ENCODE peak calls at places on chromosome 3, in four cellular contexts. T, K, F and B are unnamed samples.

GRCh38 chr3:62686916-62687315 is 188.3 kb downstream of the CADPS start:
- DNase-seq in T (no peak), K (no peak), F (no peak), B (no peak)

GRCh38 chr3:82509951-82510603 is 748.6 kb upstream of the GBE1 start:
- DNase-seq in T (no peak), K (no peak), F (no peak), B (no peak)

GRCh38 chr3:67389176-67389575 is 265.2 kb downstream of the SUCLG2 start:
- DNase-seq in T (no peak), K (peak), F (peak), B (peak)

GRCh38 chr3:122944671-122945151 is 82.9 kb downstream of the SEMA5B start:
- DNase-seq in T (no peak), K (no peak), F (no peak), B (no peak)

GRCh38 chr3:191282262-191283215 is 46.7 kb upstream of the CCDC50 start:
- DNase-seq in T (no peak), K (no peak), F (no peak), B (no peak)

GRCh38 chr3:36941658-36942057 is 3.2 kb downstream of the TRANK1 start:
- DNase-seq in T (peak), K (no peak), F (no peak), B (no peak)

GRCh38 chr3:126924458-126924857 is 58.5 kb upstream of the PLXNA1 start:
- DNase-seq in T (no peak), K (no peak), F (no peak), B (no peak)

GRCh38 chr3:25820816-25821486 is 31.1 kb downstream of the OXSM start:
- DNase-seq in T (no peak), K (no peak), F (no peak), B (no peak)

GRCh38 chr3:119613872-119614271 is 16.2 kb downstream of the PLA1A start:
- DNase-seq in T (no peak), K (no peak), F (no peak), B (no peak)

GRCh38 chr3:62559831-62560445 is 186.6 kb upstream of the FEZF2 start:
- DNase-seq in T (no peak), K (peak), F (no peak), B (no peak)

GRCh38 chr3:54999801-55000200 is 71.9 kb upstream of the LRTM1 start:
- DNase-seq in T (no peak), K (no peak), F (no peak), B (no peak)

GRCh38 chr3:171329759-171330158 is 130.4 kb downstream of the TNIK start:
- DNase-seq in T (no peak), K (no peak), F (no peak), B (no peak)

GRCh38 chr3:173191611-173192010 is 50.6 kb upstream of the SPATA16 start:
- DNase-seq in T (no peak), K (no peak), F (no peak), B (no peak)

GRCh38 chr3:157429703-157430102 is 6.9 kb upstream of the PTX3 start:
- DNase-seq in T (no peak), K (no peak), F (no peak), B (no peak)

GRCh38 chr3:177589921-177590336 is 392.6 kb upstream of the TBL1XR1 start:
- DNase-seq in T (no peak), K (no peak), F (no peak), B (no peak)

GRCh38 chr3:139935866-139936817 is 1.2 kb downstream of the CLSTN2 start:
- DNase-seq in T (no peak), K (peak), F (no peak), B (no peak)

GRCh38 chr3:29280675-29281264 is at the start of gene RBMS3:
- DNase-seq in T (no peak), K (no peak), F (peak), B (no peak)

GRCh38 chr3:183515968-183516851 is 39.3 kb downstream of the KLHL6 start:
- DNase-seq in T (no peak), K (no peak), F (peak), B (no peak)

GRCh38 chr3:46715507-46716175 is 2.0 kb downstream of the PRSS50 start:
- DNase-seq in T (no peak), K (no peak), F (no peak), B (no peak)

GRCh38 chr3:131608741-131609140 is 106.0 kb upstream of the MRPL3 start:
- DNase-seq in T (no peak), K (no peak), F (no peak), B (no peak)

GRCh38 chr3:13575459-13576061 is 26.6 kb downstream of the FBLN2 start:
- DNase-seq in T (peak), K (no peak), F (no peak), B (no peak)

GRCh38 chr3:153855772-153856171 is 265.4 kb upstream of the ARHGEF26 start:
- DNase-seq in T (peak), K (no peak), F (no peak), B (no peak)

GRCh38 chr3:57949779-57950618 is 58.2 kb upstream of the FLNB start:
- DNase-seq in T (no peak), K (no peak), F (no peak), B (no peak)

GRCh38 chr3:114650808-114651207 is 357.0 kb downstream of the TIGIT start:
- DNase-seq in T (no peak), K (no peak), F (no peak), B (no peak)

GRCh38 chr3:194691481-194692281 is 6.0 kb downstream of the FAM43A start:
- DNase-seq in T (no peak), K (peak), F (peak), B (no peak)

GRCh38 chr3:169256791-169257522 is 406.6 kb downstream of the MECOM start:
- DNase-seq in T (no peak), K (no peak), F (no peak), B (no peak)

GRCh38 chr3:98645039-98645438 is 51.6 kb upstream of the CPOX start:
- DNase-seq in T (no peak), K (no peak), F (no peak), B (no peak)

GRCh38 chr3:52281980-52282801 is 3.7 kb upstream of the WDR82 start:
- DNase-seq in T (no peak), K (no peak), F (no peak), B (peak)

GRCh38 chr3:4036046-4036445 is 236.8 kb downstream of the LRRN1 start:
- DNase-seq in T (no peak), K (no peak), F (no peak), B (no peak)

GRCh38 chr3:190684776-190685175 is 170.9 kb downstream of the IL1RAP start:
- DNase-seq in T (no peak), K (no peak), F (no peak), B (no peak)

GRCh38 chr3:29936054-29936453 is 655.2 kb downstream of the RBMS3 start:
- DNase-seq in T (no peak), K (no peak), F (peak), B (no peak)

GRCh38 chr3:87873136-87873535 is 185.7 kb downstream of the CGGBP1 start:
- DNase-seq in T (no peak), K (no peak), F (no peak), B (no peak)

GRCh38 chr3:51002495-51002894 is 327.8 kb downstream of the DOCK3 start:
- DNase-seq in T (no peak), K (no peak), F (no peak), B (no peak)

GRCh38 chr3:45776291-45776576 is 20.1 kb downstream of the SLC6A20 start:
- DNase-seq in T (no peak), K (no peak), F (no peak), B (no peak)

GRCh38 chr3:183745300-183746098 is 47.9 kb downstream of the YEATS2 start:
- DNase-seq in T (no peak), K (no peak), F (no peak), B (no peak)

GRCh38 chr3:43089081-43089480 is 16.8 kb downstream of the POMGNT2 start:
- DNase-seq in T (no peak), K (no peak), F (no peak), B (no peak)

GRCh38 chr3:105780114-105780513 is 88.7 kb downstream of the CBLB start:
- DNase-seq in T (no peak), K (no peak), F (no peak), B (no peak)

GRCh38 chr3:72724070-72724469 is 124.2 kb downstream of the SHQ1 start:
- DNase-seq in T (no peak), K (no peak), F (no peak), B (no peak)

GRCh38 chr3:72721696-72722381 is 126.4 kb downstream of the SHQ1 start:
- DNase-seq in T (no peak), K (no peak), F (no peak), B (no peak)

GRCh38 chr3:72722930-72723726 is 125.1 kb downstream of the SHQ1 start:
- DNase-seq in T (no peak), K (no peak), F (peak), B (no peak)

GRCh38 chr3:72719137-72719536 is 129.1 kb downstream of the SHQ1 start:
- DNase-seq in T (no peak), K (no peak), F (no peak), B (no peak)
- TF ChIP-seq SPI1 in T (no peak), K (no peak), F (no peak), B (no peak)

GRCh38 chr3:159852821-159853505 is 135.7 kb upstream of the IL12A start:
- DNase-seq in T (no peak), K (no peak), F (no peak), B (no peak)

GRCh38 chr3:159853506-159853864 is 135.2 kb upstream of the IL12A start:
- DNase-seq in T (no peak), K (no peak), F (no peak), B (no peak)

GRCh38 chr3:159852256-159852655 is 136.4 kb upstream of the IL12A start:
- DNase-seq in T (no peak), K (no peak), F (no peak), B (no peak)

GRCh38 chr3:159848348-159849118 is 140.1 kb upstream of the IL12A start:
- DNase-seq in T (no peak), K (no peak), F (no peak), B (no peak)

GRCh38 chr3:159850481-159850880 is 138.2 kb upstream of the IL12A start:
- DNase-seq in T (no peak), K (no peak), F (no peak), B (peak)
- TF ChIP-seq SPI1 in T (no peak), K (no peak), F (no peak), B (no peak)

GRCh38 chr3:5187152-5187919 is at the start of gene EDEM1:
- DNase-seq in T (peak), K (peak), F (peak), B (peak)

GRCh38 chr3:5185093-5185673 is 2.3 kb upstream of the EDEM1 start:
- DNase-seq in T (no peak), K (no peak), F (no peak), B (no peak)

GRCh38 chr3:5186089-5186853 is 1.2 kb upstream of the EDEM1 start:
- DNase-seq in T (peak), K (no peak), F (no peak), B (peak)

GRCh38 chr3:5186854-5187151 is 704 bp upstream of the EDEM1 start:
- DNase-seq in T (peak), K (no peak), F (no peak), B (peak)

GRCh38 chr3:5181479-5182141 is 5.9 kb upstream of the EDEM1 start:
- DNase-seq in T (no peak), K (no peak), F (no peak), B (no peak)
- TF ChIP-seq SPI1 in T (no peak), K (no peak), F (no peak), B (peak)

GRCh38 chr3:143203848-143204247 is 84.3 kb downstream of the CHST2 start:
- DNase-seq in T (no peak), K (no peak), F (no peak), B (no peak)
- TF ChIP-seq SPI1 in T (no peak), K (no peak), F (no peak), B (no peak)